ENCODE peak calls at places on chromosomes 1 and 21, in five cellular contexts. One of them, this sample, is unnamed.

GRCh38 chr1:157852476-157852875 is 10.9 kb upstream of the CD5L start:
- DNase-seq in AG10803: peak; percentile 8
- DNase-seq in GM06990: no peak
- DNase-seq in Calu3: peak; percentile 25
- DNase-seq in AG04450: no peak
- DNase-seq in this sample: no peak

GRCh38 chr1:21696931-21697330 is 27.8 kb upstream of the RAP1GAP start:
- DNase-seq in AG10803: no peak
- DNase-seq in GM06990: no peak
- DNase-seq in Calu3: no peak
- DNase-seq in AG04450: no peak
- DNase-seq in this sample: no peak

GRCh38 chr21:41622831-41623548 is 115.0 kb upstream of the TMPRSS2 start:
- DNase-seq in AG10803: peak; percentile 17
- DNase-seq in GM06990: no peak
- DNase-seq in Calu3: no peak
- DNase-seq in AG04450: no peak
- DNase-seq in this sample: no peak

GRCh38 chr1:158972841-158973240 is 36.9 kb upstream of the IFI16 start:
- DNase-seq in AG10803: no peak
- DNase-seq in GM06990: no peak
- DNase-seq in Calu3: no peak
- DNase-seq in AG04450: no peak
- DNase-seq in this sample: no peak

GRCh38 chr1:50978144-50978851 is 8.3 kb downstream of the CDKN2C start:
- DNase-seq in AG10803: peak; percentile 65
- DNase-seq in GM06990: peak; percentile 75
- DNase-seq in Calu3: peak; percentile 82
- DNase-seq in AG04450: no peak
- DNase-seq in this sample: peak; percentile 19

GRCh38 chr1:160542303-160542945 is 19.4 kb upstream of the SLAMF6 start:
- DNase-seq in AG10803: no peak
- DNase-seq in GM06990: no peak
- DNase-seq in Calu3: peak; percentile 73
- DNase-seq in AG04450: no peak
- DNase-seq in this sample: no peak

GRCh38 chr1:8941906-8942305 is 3.8 kb upstream of the CA6 start:
- DNase-seq in AG10803: peak; percentile 71
- DNase-seq in GM06990: no peak
- DNase-seq in Calu3: no peak
- DNase-seq in AG04450: peak; percentile 61
- DNase-seq in this sample: peak; percentile 63

GRCh38 chr1:43789604-43790288 is 82.4 kb downstream of the ST3GAL3 start:
- DNase-seq in AG10803: no peak
- DNase-seq in GM06990: no peak
- DNase-seq in Calu3: no peak
- DNase-seq in AG04450: no peak
- DNase-seq in this sample: no peak

GRCh38 chr1:101295212-101295611 is 58.4 kb downstream of the S1PR1 start:
- DNase-seq in AG10803: no peak
- DNase-seq in GM06990: no peak
- DNase-seq in Calu3: no peak
- DNase-seq in AG04450: no peak
- DNase-seq in this sample: no peak

GRCh38 chr21:38134084-38134873 is 122.5 kb upstream of the KCNJ15 start:
- DNase-seq in AG10803: no peak
- DNase-seq in GM06990: no peak
- DNase-seq in Calu3: no peak
- DNase-seq in AG04450: no peak
- DNase-seq in this sample: no peak

GRCh38 chr1:11752359-11753208 is 9.4 kb upstream of the C1orf167 start:
- DNase-seq in AG10803: no peak
- DNase-seq in GM06990: no peak
- DNase-seq in Calu3: no peak
- DNase-seq in AG04450: no peak
- DNase-seq in this sample: no peak

GRCh38 chr21:14691924-14692323 is 145.8 kb upstream of the SAMSN1 start:
- DNase-seq in AG10803: no peak
- DNase-seq in GM06990: no peak
- DNase-seq in Calu3: no peak
- DNase-seq in AG04450: no peak
- DNase-seq in this sample: no peak

GRCh38 chr1:61226791-61227567 is 144.6 kb downstream of the NFIA start:
- DNase-seq in AG10803: peak; percentile 34
- DNase-seq in GM06990: no peak
- DNase-seq in Calu3: no peak
- DNase-seq in AG04450: no peak
- DNase-seq in this sample: no peak

GRCh38 chr1:20666804-20667203 is 5.6 kb upstream of the DDOST start:
- DNase-seq in AG10803: no peak
- DNase-seq in GM06990: no peak
- DNase-seq in Calu3: no peak
- DNase-seq in AG04450: no peak
- DNase-seq in this sample: no peak

GRCh38 chr1:241934181-241934815 is 23.3 kb upstream of the BECN2 start:
- DNase-seq in AG10803: peak; percentile 63
- DNase-seq in GM06990: no peak
- DNase-seq in Calu3: no peak
- DNase-seq in AG04450: no peak
- DNase-seq in this sample: no peak

GRCh38 chr1:236150291-236150940 is 8.1 kb downstream of the GPR137B start:
- DNase-seq in AG10803: no peak
- DNase-seq in GM06990: no peak
- DNase-seq in Calu3: no peak
- DNase-seq in AG04450: no peak
- DNase-seq in this sample: no peak

GRCh38 chr1:6414443-6414844 is 5.3 kb downstream of the HES2 start:
- DNase-seq in AG10803: peak; percentile 41
- DNase-seq in GM06990: peak; percentile 61
- DNase-seq in Calu3: peak; percentile 59
- DNase-seq in AG04450: peak; percentile 13
- DNase-seq in this sample: peak; percentile 46
- TF ChIP-seq CTCF in AG10803: peak; percentile 61
- TF ChIP-seq CTCF in GM06990: peak; percentile 86
- TF ChIP-seq CTCF in Calu3: peak; percentile 70
- TF ChIP-seq CTCF in AG04450: peak; percentile 68
- TF ChIP-seq CTCF in this sample: peak; percentile 75

DNA sequence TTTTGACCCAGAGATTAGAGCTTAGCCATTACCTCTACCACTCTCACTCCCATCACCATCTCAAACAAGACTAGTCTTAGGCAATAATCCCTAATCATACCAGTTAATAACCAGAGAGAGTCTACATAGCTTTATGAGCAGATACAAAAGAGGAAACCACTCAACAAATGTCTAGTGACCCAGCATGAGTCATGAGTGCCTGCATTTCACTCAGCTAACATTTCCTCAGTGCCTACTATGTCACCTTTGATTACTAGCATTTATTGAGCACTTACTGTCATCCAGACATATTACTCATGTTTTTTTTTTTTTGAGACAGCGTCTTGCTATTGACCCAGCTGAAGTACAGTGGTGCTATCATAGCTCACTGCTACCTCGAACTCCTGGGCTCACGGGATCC is 35.9 kb upstream of the GALNT2 start:
- DNase-seq in AG10803: no peak
- DNase-seq in GM06990: no peak
- DNase-seq in Calu3: no peak
- DNase-seq in AG04450: no peak
- DNase-seq in this sample: peak; percentile 1
- TF ChIP-seq CTCF in AG10803: no peak
- TF ChIP-seq CTCF in GM06990: no peak
- TF ChIP-seq CTCF in Calu3: no peak
- TF ChIP-seq CTCF in AG04450: no peak
- TF ChIP-seq CTCF in this sample: no peak

GRCh38 chr1:190494451-190494850 is 16.8 kb upstream of the BRINP3 start:
- DNase-seq in AG10803: no peak
- DNase-seq in GM06990: no peak
- DNase-seq in Calu3: no peak
- DNase-seq in AG04450: no peak
- DNase-seq in this sample: no peak

GRCh38 chr1:190491404-190491803 is 13.7 kb upstream of the BRINP3 start:
- DNase-seq in AG10803: no peak
- DNase-seq in GM06990: no peak
- DNase-seq in Calu3: no peak
- DNase-seq in AG04450: no peak
- DNase-seq in this sample: no peak
- TF ChIP-seq CTCF in AG10803: no peak
- TF ChIP-seq CTCF in GM06990: no peak
- TF ChIP-seq CTCF in Calu3: no peak
- TF ChIP-seq CTCF in AG04450: no peak
- TF ChIP-seq CTCF in this sample: no peak

DNA sequence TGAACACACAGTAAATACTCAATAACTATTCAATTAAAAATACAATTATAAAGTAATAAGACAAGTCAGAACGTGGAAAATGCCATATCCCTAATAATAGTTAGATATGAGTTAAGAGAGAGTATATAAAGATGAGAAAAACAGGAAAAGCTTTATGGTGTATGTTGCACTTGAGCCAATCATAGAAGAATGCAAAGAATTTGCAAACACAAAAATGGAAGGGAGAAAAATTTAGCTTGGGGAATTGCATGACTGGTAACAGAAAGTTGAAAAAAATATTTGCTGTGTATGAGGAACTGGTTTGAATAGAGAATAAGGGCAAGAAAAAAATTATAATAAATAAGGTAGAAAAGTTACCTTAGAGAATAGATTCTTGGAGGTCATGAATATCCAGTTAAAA is 739.6 kb upstream of the CXADR start:
- DNase-seq in AG10803: peak; percentile 59
- DNase-seq in GM06990: no peak
- DNase-seq in Calu3: no peak
- DNase-seq in AG04450: peak; percentile 8
- DNase-seq in this sample: peak; percentile 14
- TF ChIP-seq CTCF in AG10803: no peak
- TF ChIP-seq CTCF in GM06990: no peak
- TF ChIP-seq CTCF in Calu3: no peak
- TF ChIP-seq CTCF in AG04450: no peak
- TF ChIP-seq CTCF in this sample: no peak

DNA sequence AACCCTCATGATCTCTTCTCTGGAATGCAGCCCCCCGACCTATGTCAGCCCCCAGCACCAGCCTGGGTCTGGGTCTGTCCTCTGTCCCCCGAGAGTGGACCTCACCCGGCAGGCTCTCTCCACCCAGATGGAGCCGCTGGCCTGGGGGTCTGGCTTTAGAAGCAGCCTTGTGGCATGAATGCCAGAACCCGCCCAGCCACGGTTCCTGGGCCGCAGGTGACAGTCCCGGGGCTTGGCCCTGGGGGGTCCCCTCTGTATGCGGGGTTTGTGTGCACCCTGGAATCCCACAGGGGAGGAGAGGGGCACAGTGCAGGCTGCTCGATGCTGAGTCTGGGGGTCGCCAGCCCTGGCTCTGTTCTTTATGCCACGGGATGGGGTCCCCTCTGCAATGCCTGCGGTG is 96.0 kb upstream of the ACTRT2 start:
- DNase-seq in AG10803: no peak
- DNase-seq in GM06990: no peak
- DNase-seq in Calu3: no peak
- DNase-seq in AG04450: no peak
- DNase-seq in this sample: no peak
- TF ChIP-seq CTCF in AG10803: no peak
- TF ChIP-seq CTCF in GM06990: no peak
- TF ChIP-seq CTCF in Calu3: no peak
- TF ChIP-seq CTCF in AG04450: no peak
- TF ChIP-seq CTCF in this sample: no peak

GRCh38 chr1:229403573-229403972 is 30.3 kb downstream of the ACTA1 start:
- DNase-seq in AG10803: no peak
- DNase-seq in GM06990: no peak
- DNase-seq in Calu3: no peak
- DNase-seq in AG04450: no peak
- DNase-seq in this sample: no peak
- TF ChIP-seq CTCF in AG10803: no peak
- TF ChIP-seq CTCF in GM06990: no peak
- TF ChIP-seq CTCF in Calu3: no peak
- TF ChIP-seq CTCF in AG04450: no peak
- TF ChIP-seq CTCF in this sample: no peak